ENCODE peak calls at places on chromosomes 7 and 10, in five cellular contexts. G, C, P, R and X are unnamed samples.

GRCh38 chr7:83468251-83468739 is 180.6 kb downstream of the SEMA3E start:
- DNase-seq in G (peak), C (peak), P (peak), R (no peak), X (peak)

GRCh38 chr10:100993986-100994708 is 5.5 kb upstream of the LZTS2 start:
- DNase-seq in G (no peak), C (no peak), P (no peak), R (no peak), X (no peak)

GRCh38 chr10:81082621-81083376 is 545.1 kb downstream of the SH2D4B start:
- DNase-seq in G (no peak), C (peak), P (no peak), R (no peak), X (no peak)

GRCh38 chr7:55083206-55083605 is 64.4 kb downstream of the EGFR start:
- DNase-seq in G (no peak), C (no peak), P (no peak), R (no peak), X (no peak)

GRCh38 chr10:59561397-59562121 is 148.1 kb downstream of the SLC16A9 start:
- DNase-seq in G (no peak), C (no peak), P (no peak), R (no peak), X (no peak)

GRCh38 chr10:7950981-7951847 is 103.3 kb upstream of the GATA3 start:
- DNase-seq in G (no peak), C (no peak), P (no peak), R (no peak), X (no peak)

GRCh38 chr10:79102056-79102874 is 33.5 kb downstream of the ZMIZ1 start:
- DNase-seq in G (peak), C (peak), P (peak), R (no peak), X (peak)

GRCh38 chr7:6479067-6479466 is 31.3 kb upstream of the DAGLB start:
- DNase-seq in G (no peak), C (no peak), P (no peak), R (no peak), X (no peak)

GRCh38 chr10:104767745-104768144 is 126.7 kb downstream of the SORCS3 start:
- DNase-seq in G (no peak), C (no peak), P (no peak), R (no peak), X (no peak)

GRCh38 chr7:93958216-93958615 is 36.7 kb downstream of the GNG11 start:
- DNase-seq in G (no peak), C (no peak), P (no peak), R (no peak), X (no peak)

GRCh38 chr7:37540917-37541316 is 92.3 kb upstream of the ELMO1 start:
- DNase-seq in G (no peak), C (no peak), P (no peak), R (no peak), X (no peak)

GRCh38 chr7:155424301-155425010 is 33.5 kb upstream of the EN2 start:
- DNase-seq in G (no peak), C (peak), P (no peak), R (no peak), X (no peak)

GRCh38 chr10:84329094-84329611 is 764 bp downstream of the CCSER2 start:
- DNase-seq in G (no peak), C (no peak), P (no peak), R (peak), X (no peak)

GRCh38 chr7:26648429-26649015 is 215.9 kb downstream of the SKAP2 start:
- DNase-seq in G (no peak), C (no peak), P (peak), R (no peak), X (no peak)

GRCh38 chr10:95282115-95282514 is 8.7 kb downstream of the PDLIM1 start:
- DNase-seq in G (no peak), C (no peak), P (no peak), R (no peak), X (no peak)

GRCh38 chr7:122438001-122438400 is 133.5 kb upstream of the FEZF1 start:
- DNase-seq in G (no peak), C (no peak), P (no peak), R (no peak), X (no peak)

GRCh38 chr7:101299511-101300464 is 21.8 kb downstream of the IFT22 start:
- DNase-seq in G (no peak), C (no peak), P (no peak), R (no peak), X (no peak)

GRCh38 chr7:70131807-70132565 is 533.7 kb downstream of the AUTS2 start:
- DNase-seq in G (no peak), C (no peak), P (no peak), R (no peak), X (no peak)

GRCh38 chr7:90749774-90750173 is 153.7 kb downstream of the CDK14 start:
- DNase-seq in G (no peak), C (no peak), P (no peak), R (no peak), X (no peak)

GRCh38 chr10:124150189-124150806 is 56.9 kb upstream of the CHST15 start:
- DNase-seq in G (peak), C (no peak), P (no peak), R (no peak), X (no peak)

GRCh38 chr10:102635377-102635776 is 8.9 kb upstream of the TRIM8 start:
- DNase-seq in G (no peak), C (peak), P (no peak), R (no peak), X (no peak)

GRCh38 chr7:70828366-70828765 is 303.6 kb upstream of the GALNT17 start:
- DNase-seq in G (no peak), C (no peak), P (no peak), R (no peak), X (no peak)

GRCh38 chr10:129759214-129760002 is 204.7 kb downstream of the EBF3 start:
- DNase-seq in G (peak), C (peak), P (no peak), R (no peak), X (peak)

GRCh38 chr10:119724630-119725549 is 960 bp upstream of the INPP5F start:
- DNase-seq in G (no peak), C (no peak), P (no peak), R (no peak), X (no peak)

DNA sequence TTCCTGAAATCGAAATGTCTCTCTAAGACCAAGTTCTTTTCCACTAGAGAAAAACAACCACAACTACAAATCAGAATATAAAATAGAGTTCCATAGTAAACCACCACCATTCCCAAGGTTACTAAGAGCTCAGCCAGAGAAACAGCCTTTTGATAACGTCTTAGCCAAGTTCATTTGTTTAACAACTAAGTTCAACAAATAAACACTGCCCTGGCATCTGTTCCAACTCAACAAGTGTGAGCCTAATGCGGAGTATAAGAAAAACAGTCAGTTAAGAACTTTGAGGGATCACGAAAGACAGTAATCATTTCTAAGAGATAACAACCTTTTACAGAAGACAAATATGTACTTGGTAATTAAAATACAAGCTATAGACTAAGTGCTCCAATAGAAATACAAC is 77.3 kb downstream of the CALD1 start:
- DNase-seq in G (no peak), C (no peak), P (no peak), R (no peak), X (no peak)
- H3K27ac ChIP-seq in G (peak), C (no peak), P (no peak), R (no peak), X (no peak)

DNA sequence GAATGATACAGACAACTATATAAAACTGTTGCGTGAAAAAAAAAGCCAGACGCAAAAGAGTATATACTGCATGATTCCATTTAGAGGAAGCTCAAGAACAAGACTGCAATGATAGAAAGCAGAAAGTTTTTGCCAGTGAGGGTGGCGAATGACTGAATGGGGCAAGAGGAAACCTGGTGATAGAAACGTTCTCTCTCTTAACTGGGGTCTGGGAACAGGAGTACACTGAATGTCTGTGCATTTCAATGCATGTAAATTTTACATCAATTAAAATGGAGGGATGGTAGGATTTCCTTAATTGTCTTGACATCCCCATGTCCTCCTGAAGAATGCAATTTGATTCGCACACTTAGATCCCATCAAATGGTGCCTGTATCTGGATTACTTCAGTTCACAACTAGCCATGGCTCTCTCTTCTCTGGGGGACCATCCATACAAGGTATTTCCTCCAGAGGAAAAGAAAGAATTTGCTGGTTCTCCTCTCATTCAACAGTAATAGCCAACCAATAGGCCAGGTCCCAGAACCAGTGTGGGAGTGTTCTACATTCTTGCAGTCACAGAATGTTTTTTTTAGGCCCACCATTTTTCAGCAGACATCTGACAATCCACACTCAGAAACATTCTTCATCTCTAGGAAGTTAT is 221.0 kb upstream of the KLF14 start:
- DNase-seq in G (no peak), C (no peak), P (no peak), R (no peak), X (no peak)
- H3K27ac ChIP-seq in G (no peak), C (no peak), P (no peak), R (peak), X (no peak)

GRCh38 chr7:1666779-1667565 is 3.1 kb upstream of the ELFN1 start:
- DNase-seq in G (peak), C (peak), P (no peak), R (no peak), X (no peak)
- H3K27ac ChIP-seq in G (no peak), C (no peak), P (no peak), R (no peak), X (no peak)

GRCh38 chr10:5776150-5776880 is 36.9 kb downstream of the GDI2 start:
- DNase-seq in G (no peak), C (no peak), P (no peak), R (no peak), X (no peak)

GRCh38 chr10:5776881-5777197 is 36.4 kb downstream of the GDI2 start:
- DNase-seq in G (no peak), C (no peak), P (no peak), R (no peak), X (no peak)

GRCh38 chr10:5779753-5780152 is 33.5 kb downstream of the GDI2 start:
- DNase-seq in G (no peak), C (no peak), P (no peak), R (no peak), X (no peak)

GRCh38 chr10:5775705-5776104 is 37.5 kb downstream of the GDI2 start:
- DNase-seq in G (no peak), C (no peak), P (no peak), R (peak), X (no peak)

DNA sequence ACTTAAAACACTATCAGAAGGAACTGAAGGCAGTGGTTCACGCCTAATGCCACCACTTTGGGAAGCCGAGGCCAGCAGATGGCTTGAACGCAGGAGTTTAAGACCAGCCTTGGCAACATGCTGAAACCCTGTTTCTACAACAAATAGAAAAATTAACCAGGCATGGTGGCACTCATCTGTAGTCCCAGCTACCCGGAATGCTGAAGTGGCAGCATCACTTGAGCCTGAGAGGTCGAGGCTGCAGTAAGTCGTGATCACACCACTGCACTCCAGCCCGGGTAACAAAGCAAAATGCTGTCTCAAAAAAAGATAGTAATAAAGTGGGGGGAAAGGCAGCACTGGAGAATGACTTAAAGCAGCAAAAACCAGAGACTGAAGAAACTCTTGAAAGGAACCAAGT is 38.2 kb downstream of the GDI2 start:
- DNase-seq in G (no peak), C (no peak), P (no peak), R (no peak), X (no peak)
- H3K27ac ChIP-seq in G (peak), C (no peak), P (no peak), R (peak), X (no peak)

DNA sequence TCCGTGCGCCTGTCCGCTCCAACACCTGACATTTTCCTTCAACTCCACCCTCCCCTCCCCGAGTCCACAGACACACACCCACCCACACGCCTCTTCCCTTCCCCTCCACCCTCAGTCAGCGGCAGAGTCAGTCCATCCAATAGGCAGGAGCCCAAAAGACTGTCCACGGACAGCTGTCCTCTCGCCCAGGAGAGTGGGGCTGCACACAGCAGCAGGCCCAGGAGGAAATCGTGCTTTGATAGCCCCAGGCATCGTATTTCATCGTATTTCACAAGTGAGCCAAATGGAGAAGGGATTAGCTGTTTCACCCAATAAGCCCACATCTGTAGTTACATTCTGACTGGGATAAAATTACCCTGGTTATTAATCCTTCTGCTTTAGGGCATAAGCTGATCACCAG is 285.1 kb downstream of the ZEB1 start:
- DNase-seq in G (no peak), C (no peak), P (no peak), R (no peak), X (no peak)
- H3K27ac ChIP-seq in G (peak), C (no peak), P (peak), R (no peak), X (peak)